ENCODE peak calls at places on chromosomes 12 and 14, in six cellular contexts. P, Z, S, L, K and V are unnamed samples.
A peak's percentile ranks its signal among the peaks of the same experiment; 100 is the strongest.

GRCh38 chr12:28051516-28052456 is 79.3 kb upstream of the PTHLH start:
- DNase-seq in L (peak; percentile 60), P (no peak), Z (peak; percentile 39), S (no peak), K (no peak), V (no peak)

GRCh38 chr12:42641231-42641630 is 51.7 kb upstream of the PRICKLE1 start:
- DNase-seq in P (no peak), S (no peak), K (no peak), L (peak; percentile 62), Z (peak; percentile 43), V (no peak)

GRCh38 chr14:55438066-55438683 is 2.2 kb downstream of the TBPL2 start:
- DNase-seq in L (peak; percentile 85), Z (peak; percentile 23), S (peak; percentile 45), P (peak; percentile 65), K (peak; percentile 50), V (peak; percentile 44)

GRCh38 chr12:52400906-52401305 is 5.2 kb downstream of the KRT82 start:
- DNase-seq in K (no peak), S (no peak), Z (no peak), P (no peak), L (no peak), V (no peak)

GRCh38 chr14:55274760-55275159 is 3.5 kb downstream of the FBXO34 start:
- DNase-seq in P (no peak), K (no peak), L (peak; percentile 66), S (no peak), Z (peak; percentile 4), V (no peak)

GRCh38 chr12:14910090-14910915 is 24.6 kb upstream of the MGP start:
- DNase-seq in P (no peak), K (no peak), Z (no peak), S (no peak), L (peak; percentile 60), V (no peak)

GRCh38 chr14:70901218-70901772 is 6.0 kb upstream of the PCNX1 start:
- DNase-seq in K (no peak), L (peak; percentile 77), S (no peak), Z (no peak), P (no peak), V (no peak)

GRCh38 chr14:88129306-88130056 is 124.5 kb downstream of the GPR65 start:
- DNase-seq in P (no peak), L (peak; percentile 95), K (peak; percentile 18), S (peak; percentile 55), Z (peak; percentile 65), V (no peak)

GRCh38 chr12:6394398-6394797 is 10.4 kb downstream of the LTBR start:
- DNase-seq in K (no peak), L (no peak), S (peak; percentile 46), Z (no peak), P (no peak), V (no peak)

GRCh38 chr12:51868821-51869489 is 18.9 kb upstream of the ANKRD33 start:
- DNase-seq in P (peak; percentile 19), S (no peak), K (no peak), Z (no peak), L (peak; percentile 34), V (no peak)

GRCh38 chr12:26711072-26711471 is 121.9 kb downstream of the ITPR2 start:
- DNase-seq in S (no peak), K (no peak), Z (no peak), L (no peak), P (no peak), V (no peak)

GRCh38 chr14:34436960-34437728 is 24.9 kb downstream of the SPTSSA start:
- DNase-seq in L (no peak), K (no peak), Z (peak; percentile 18), S (no peak), P (no peak), V (no peak)

GRCh38 chr14:60648934-60649814 is at the start of gene SIX1:
- DNase-seq in K (peak; percentile 96), P (peak; percentile 95), S (peak; percentile 66), Z (peak; percentile 90), L (peak; percentile 97), V (no peak)

GRCh38 chr12:7017870-7018349 is 366 bp downstream of the LPCAT3 start:
- DNase-seq in S (no peak), P (peak; percentile 27), K (peak; percentile 79), Z (no peak), L (no peak), V (peak; percentile 67)

GRCh38 chr14:21852061-21852664 is 178.5 kb upstream of the OR4E1 start:
- DNase-seq in P (no peak), Z (no peak), L (peak; percentile 51), S (peak; percentile 36), K (peak; percentile 38), V (peak; percentile 84)